ENCODE peak calls at places on chromosomes 16 and 17, in nine cellular contexts. H, I, P, A, Q, X, B, Y and M are unnamed samples.
A peak's percentile ranks its signal among the peaks of the same experiment; 100 is the strongest.

GRCh38 chr16:86027366-86028126 is 128.6 kb downstream of the IRF8 start:
- DNase-seq in H (no peak), I (no peak), P (no peak), A (no peak), Q (no peak), X (no peak), B (no peak), Y (no peak), M (no peak)

GRCh38 chr17:51154176-51154575 is 817 bp downstream of the NME1 start:
- DNase-seq in H (peak; percentile 35), I (peak; percentile 12), P (no peak), A (no peak), Q (no peak), X (no peak), B (no peak), Y (no peak), M (no peak)

GRCh38 chr17:2058521-2059124 is 3.7 kb downstream of the HIC1 start:
- DNase-seq in H (peak; percentile 72), I (peak; percentile 81), P (peak; percentile 79), A (no peak), Q (peak; percentile 56), X (peak; percentile 40), B (peak; percentile 81), Y (no peak), M (peak; percentile 78)

GRCh38 chr17:82051776-82052637 is at the start of the genes GPS1 and RFNG:
- DNase-seq in H (peak; percentile 55), I (peak; percentile 39), P (peak; percentile 81), A (no peak), Q (peak; percentile 83), X (peak; percentile 77), B (peak; percentile 88), Y (no peak), M (peak; percentile 88)

GRCh38 chr17:31392002-31392855 is 754 bp downstream of the RAB11FIP4 start:
- DNase-seq in H (no peak), I (no peak), P (no peak), A (no peak), Q (no peak), X (no peak), B (no peak), Y (no peak), M (no peak)

GRCh38 chr16:2925951-2926659 is 14.4 kb downstream of the FLYWCH1 start:
- DNase-seq in H (no peak), I (no peak), P (no peak), A (no peak), Q (no peak), X (no peak), B (no peak), Y (no peak), M (no peak)

GRCh38 chr17:45732926-45733505 is 51.1 kb upstream of the CRHR1 start:
- DNase-seq in H (no peak), I (no peak), P (no peak), A (no peak), Q (no peak), X (no peak), B (no peak), Y (no peak), M (no peak)

GRCh38 chr16:47142469-47143328 is 1.0 kb downstream of the NETO2 start:
- DNase-seq in H (peak; percentile 51), I (peak; percentile 60), P (no peak), A (no peak), Q (no peak), X (no peak), B (peak; percentile 16), Y (no peak), M (peak; percentile 22)

GRCh38 chr17:15379659-15380058 is 38.3 kb upstream of the TEKT3 start:
- DNase-seq in H (no peak), I (no peak), P (no peak), A (no peak), Q (no peak), X (no peak), B (no peak), Y (no peak), M (no peak)

GRCh38 chr16:21580807-21581206 is 18.6 kb upstream of the METTL9 start:
- DNase-seq in H (no peak), I (no peak), P (no peak), A (no peak), Q (no peak), X (no peak), B (no peak), Y (no peak), M (no peak)

GRCh38 chr16:21166561-21166961 is 8.1 kb downstream of the LDAF1 start:
- DNase-seq in H (no peak), I (no peak), P (no peak), A (peak; percentile 71), Q (no peak), X (no peak), B (no peak), Y (no peak), M (no peak)

GRCh38 chr16:10280262-10281170 is 98.3 kb upstream of the GRIN2A start:
- DNase-seq in H (no peak), I (no peak), P (no peak), A (no peak), Q (no peak), X (no peak), B (no peak), Y (no peak), M (no peak)

GRCh38 chr16:48383877-48384304 is 1.3 kb downstream of the SIAH1 start:
- DNase-seq in H (no peak), I (no peak), P (no peak), A (no peak), Q (no peak), X (no peak), B (no peak), Y (no peak), M (no peak)

GRCh38 chr16:66326995-66327513 is 39.4 kb upstream of the CDH5 start:
- DNase-seq in H (no peak), I (peak; percentile 23), P (no peak), A (no peak), Q (no peak), X (no peak), B (no peak), Y (no peak), M (no peak)

GRCh38 chr17:13967416-13967815 is 101.9 kb upstream of the COX10 start:
- DNase-seq in H (no peak), I (no peak), P (no peak), A (no peak), Q (no peak), X (no peak), B (no peak), Y (no peak), M (no peak)

GRCh38 chr17:42131971-42132370 is 9.4 kb downstream of the HSPB9 start:
- DNase-seq in H (no peak), I (no peak), P (no peak), A (no peak), Q (no peak), X (no peak), B (no peak), Y (no peak), M (no peak)

GRCh38 chr16:71440669-71441347 is 1.0 kb downstream of the TLE7 start:
- DNase-seq in H (no peak), I (no peak), P (no peak), A (no peak), Q (no peak), X (no peak), B (no peak), Y (no peak), M (no peak)

GRCh38 chr17:19397556-19398041 is 10.6 kb upstream of the MFAP4 start:
- DNase-seq in H (no peak), I (no peak), P (no peak), A (no peak), Q (no peak), X (no peak), B (no peak), Y (no peak), M (no peak)